ENCODE peak calls at places on chromosomes 1 and 21, in six cellular contexts. J is adrenal gland; U is endodermal cell; M is upper lobe of left lung; E is CD8-positive, alpha-beta T cell; X is dorsolateral prefrontal cortex. N is an unnamed sample.

GRCh38 chr1:22275626-22276395 is 132.9 kb upstream of the WNT4 start:
- DNase-seq in J (peak; percentile 74), U (peak; percentile 94), M (peak; percentile 73), E (peak; percentile 55), X (peak; percentile 36), N (no peak)

GRCh38 chr1:176854725-176855433 is 309.6 kb downstream of the ASTN1 start:
- DNase-seq in J (no peak), U (no peak), M (no peak), E (no peak), X (no peak), N (no peak)

GRCh38 chr1:61692155-61692783 is 32.7 kb downstream of the TM2D1 start:
- DNase-seq in J (no peak), U (no peak), M (no peak), E (no peak), X (no peak), N (no peak)

GRCh38 chr1:244615301-244615700 is 37.6 kb upstream of the DESI2 start:
- DNase-seq in J (no peak), U (no peak), M (no peak), E (no peak), X (no peak), N (no peak)

GRCh38 chr1:203161703-203162102 is 13.9 kb downstream of the MYBPH start:
- DNase-seq in J (no peak), U (no peak), M (no peak), E (no peak), X (no peak), N (no peak)

GRCh38 chr1:155513300-155513926 is 49.2 kb downstream of the ASH1L start:
- DNase-seq in J (peak; percentile 68), U (no peak), M (no peak), E (no peak), X (no peak), N (no peak)

GRCh38 chr21:34037009-34037408 is 36.4 kb upstream of the MRPS6 start:
- DNase-seq in J (no peak), U (no peak), M (no peak), E (no peak), X (no peak), N (no peak)

GRCh38 chr1:108327534-108328462 is 83.9 kb upstream of the NBPF4 start:
- DNase-seq in J (no peak), U (peak; percentile 82), M (no peak), E (no peak), X (no peak), N (no peak)

GRCh38 chr1:230414694-230415093 is 11.4 kb downstream of the PGBD5 start:
- DNase-seq in J (no peak), U (peak; percentile 28), M (no peak), E (no peak), X (no peak), N (no peak)

GRCh38 chr21:32334980-32335471 is 36.4 kb downstream of the MRAP start:
- DNase-seq in J (no peak), U (peak; percentile 68), M (no peak), E (no peak), X (no peak), N (peak; percentile 33)

GRCh38 chr1:45543599-45544417 is 6.8 kb upstream of the AKR1A1 start:
- DNase-seq in J (peak; percentile 73), U (no peak), M (peak; percentile 82), E (peak; percentile 71), X (no peak), N (no peak)

GRCh38 chr1:111565957-111566356 is 53.6 kb upstream of the RAP1A start:
- DNase-seq in J (no peak), U (no peak), M (no peak), E (no peak), X (no peak), N (no peak)

GRCh38 chr1:178328728-178329127 is 168.0 kb downstream of the CLEC20A start:
- DNase-seq in J (no peak), U (no peak), M (no peak), E (no peak), X (no peak), N (no peak)

GRCh38 chr1:16167331-16168143 is 11.7 kb upstream of the EPHA2 start:
- DNase-seq in J (peak; percentile 40), U (peak; percentile 98), M (peak; percentile 45), E (peak; percentile 76), X (no peak), N (peak; percentile 71)

GRCh38 chr1:119926553-119926952 is 30.2 kb upstream of the ADAM30 start:
- DNase-seq in J (no peak), U (no peak), M (no peak), E (no peak), X (no peak), N (no peak)

GRCh38 chr1:157110003-157110402 is 10.4 kb upstream of the ETV3L start:
- DNase-seq in J (no peak), U (no peak), M (no peak), E (no peak), X (no peak), N (no peak)

GRCh38 chr1:43879414-43879813 is 54.2 kb upstream of the ARTN start:
- DNase-seq in J (no peak), U (no peak), M (no peak), E (no peak), X (no peak), N (no peak)

GRCh38 chr1:172070055-172070454 is 228.8 kb downstream of the DNM3 start:
- DNase-seq in J (no peak), U (no peak), M (no peak), E (no peak), X (no peak), N (no peak)

GRCh38 chr1:234433563-234434285 is 45.3 kb downstream of the TARBP1 start:
- DNase-seq in J (no peak), U (no peak), M (no peak), E (no peak), X (no peak), N (no peak)

GRCh38 chr1:67559222-67559700 is 125.7 kb upstream of the GADD45A start:
- DNase-seq in J (peak; percentile 41), U (peak; percentile 56), M (no peak), E (no peak), X (peak; percentile 26), N (no peak)

DNA sequence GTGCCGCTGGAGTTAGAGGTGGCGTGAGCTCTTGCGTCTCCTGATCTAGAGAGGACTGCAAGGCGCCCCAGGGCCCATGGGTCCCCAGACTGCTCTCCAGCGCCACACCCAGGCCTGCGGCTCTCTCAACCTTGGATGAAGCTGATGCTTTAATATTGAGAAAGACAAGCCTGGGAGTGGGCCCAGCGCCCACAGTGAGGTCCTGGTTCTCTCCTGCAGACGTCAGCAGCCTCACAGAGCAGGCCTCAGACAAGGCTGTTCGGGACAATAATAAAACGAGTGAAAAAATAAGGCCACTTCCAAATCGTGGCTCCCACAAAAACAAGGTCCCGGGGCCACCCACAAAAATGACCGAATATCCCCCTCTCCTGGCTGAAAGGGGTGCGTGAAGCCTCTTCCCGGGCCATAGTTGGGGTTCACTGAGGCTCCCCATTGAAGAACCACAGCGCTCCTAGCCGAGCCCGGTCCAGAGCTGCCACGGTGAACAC is 6.0 kb upstream of the DNMT3L start:
- DNase-seq in J (peak; percentile 15), U (peak; percentile 76), M (no peak), E (no peak), X (no peak), N (no peak)
- TF ChIP-seq CTCF in J (no peak), U (peak; percentile 61), M (no peak), E (peak; percentile 16), X (no peak), N (no peak)

DNA sequence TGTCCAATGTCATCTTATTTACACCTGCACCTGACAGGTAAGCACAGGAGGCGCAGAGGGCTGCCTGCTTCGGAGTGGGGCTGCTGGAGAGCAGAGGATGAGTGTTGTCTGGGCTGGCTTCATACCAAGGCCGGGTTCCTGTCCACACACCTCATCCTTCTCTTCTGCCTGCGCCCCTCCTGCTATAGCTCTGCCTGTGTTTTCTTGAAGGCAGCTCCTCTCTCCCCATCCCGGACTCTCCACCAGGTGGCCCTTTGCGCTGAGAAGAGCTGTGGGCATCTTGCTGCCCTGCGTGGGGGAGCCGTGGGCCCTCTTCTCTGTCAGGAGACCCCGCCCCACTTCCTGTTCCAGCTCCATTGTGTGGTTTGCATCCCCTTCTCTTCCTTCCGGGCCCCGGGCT is 35.0 kb downstream of the ARHGEF10L start:
- DNase-seq in J (no peak), U (peak; percentile 87), M (no peak), E (no peak), X (no peak), N (no peak)
- TF ChIP-seq CTCF in J (no peak), U (peak; percentile 72), M (no peak), E (no peak), X (no peak), N (no peak)

GRCh38 chr1:183435497-183435896 is 17.3 kb upstream of the NMNAT2 start:
- DNase-seq in J (no peak), U (no peak), M (no peak), E (no peak), X (no peak), N (no peak)

GRCh38 chr1:183433703-183434102 is 15.5 kb upstream of the NMNAT2 start:
- DNase-seq in J (no peak), U (no peak), M (no peak), E (no peak), X (no peak), N (no peak)

GRCh38 chr1:183432548-183432875 is 14.3 kb upstream of the NMNAT2 start:
- DNase-seq in J (no peak), U (no peak), M (no peak), E (no peak), X (no peak), N (no peak)

DNA sequence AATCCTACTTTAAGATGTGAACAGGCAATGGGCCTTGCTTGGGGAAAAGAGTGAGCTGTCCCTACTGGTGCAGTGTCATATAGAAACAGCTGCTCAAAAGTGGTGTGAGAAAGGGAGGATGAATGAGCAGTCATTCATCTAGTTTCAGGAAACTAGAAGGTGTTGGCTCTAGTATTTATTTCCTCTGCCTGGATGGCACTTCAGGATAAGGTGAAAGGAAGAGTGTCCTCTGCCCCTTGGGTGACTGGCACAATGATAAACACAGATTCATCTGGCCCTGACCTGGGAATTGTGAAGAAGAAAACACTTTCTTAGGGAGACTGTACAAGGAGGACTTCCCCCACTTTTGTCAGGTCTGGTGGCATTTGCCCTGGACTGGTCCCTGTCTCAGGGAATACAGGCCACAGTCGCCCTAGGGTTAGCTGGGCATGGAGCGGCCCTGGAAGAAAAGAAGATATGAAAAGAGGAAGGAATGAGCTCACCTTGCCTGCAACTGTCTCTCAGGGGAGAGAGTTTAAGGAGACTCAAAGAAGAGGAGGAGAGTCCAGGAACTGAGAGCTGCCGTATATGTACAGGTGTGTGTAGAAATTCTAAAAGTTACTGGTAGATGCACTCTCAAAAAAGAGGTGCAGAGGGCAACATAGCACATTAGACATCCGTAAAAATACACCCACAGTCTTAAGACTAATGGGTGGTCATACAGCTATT is 13.8 kb upstream of the NMNAT2 start:
- DNase-seq in J (no peak), U (no peak), M (no peak), E (no peak), X (no peak), N (no peak)
- TF ChIP-seq CTCF in J (no peak), U (no peak), M (no peak), E (no peak), X (no peak), N (no peak)

DNA sequence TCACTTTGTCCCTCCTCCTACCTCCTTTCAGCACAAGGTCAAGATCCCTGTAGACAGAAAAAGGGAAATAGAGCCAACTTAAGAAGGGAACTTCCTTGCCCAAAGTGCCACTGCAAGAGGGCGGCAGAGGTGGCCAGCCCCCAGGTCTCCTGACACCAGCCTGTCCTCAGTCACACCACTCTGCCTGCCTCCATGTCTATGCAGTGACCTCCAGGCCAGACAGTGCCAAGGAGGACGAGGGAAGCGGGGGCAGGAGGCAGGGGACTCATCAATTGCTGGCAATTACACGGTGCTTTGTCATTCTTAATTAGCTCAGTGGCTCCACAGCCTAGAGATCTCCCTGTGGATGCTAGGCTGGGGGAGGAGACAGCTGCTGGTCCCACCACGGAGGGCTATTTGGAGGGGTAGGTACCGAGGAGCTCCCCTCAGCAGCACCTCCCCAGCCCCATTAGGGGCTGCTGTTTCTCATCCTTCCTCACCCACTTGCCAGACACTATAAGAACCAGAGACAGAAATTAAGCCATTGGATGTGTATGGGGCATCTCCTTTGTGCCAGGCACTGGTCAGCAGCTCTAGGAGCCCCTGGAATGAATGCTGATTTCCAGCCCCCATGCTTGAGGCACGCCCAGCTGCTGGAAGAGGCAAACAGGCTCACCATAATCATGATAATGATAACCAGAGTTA is 6.1 kb upstream of the LDLRAP1 start:
- DNase-seq in J (no peak), U (no peak), M (no peak), E (no peak), X (no peak), N (no peak)
- TF ChIP-seq CTCF in J (no peak), U (no peak), M (no peak), E (no peak), X (no peak), N (no peak)